ENCODE peak calls at places on chromosomes 13 and 19, in four cellular contexts. K, P, B and X are unnamed samples.

GRCh38 chr13:71661921-71662320 is 205.1 kb downstream of the DACH1 start:
- DNase-seq in K (no peak), P (peak), B (no peak), X (no peak)

GRCh38 chr13:22703601-22704209 is 477.1 kb upstream of the SGCG start:
- DNase-seq in K (no peak), P (peak), B (no peak), X (no peak)

GRCh38 chr13:70964124-70964523 is 855.9 kb upstream of the KLHL1 start:
- DNase-seq in K (no peak), P (peak), B (no peak), X (no peak)

GRCh38 chr19:7109678-7110289 is 40.3 kb downstream of the ZNF557 start:
- DNase-seq in K (no peak), P (peak), B (no peak), X (no peak)

GRCh38 chr13:32454886-32455593 is 27.1 kb upstream of the N4BP2L1 start:
- DNase-seq in K (no peak), P (no peak), B (no peak), X (no peak)

GRCh38 chr19:45824041-45824471 is 8.9 kb upstream of the RSPH6A start:
- DNase-seq in K (peak), P (no peak), B (no peak), X (no peak)

GRCh38 chr13:113022391-113023216 is 53.6 kb downstream of the MCF2L start:
- DNase-seq in K (no peak), P (no peak), B (no peak), X (no peak)

GRCh38 chr13:111958612-111959395 is 108.1 kb upstream of the SOX1 start:
- DNase-seq in K (no peak), P (no peak), B (no peak), X (no peak)

GRCh38 chr13:109652536-109652935 is 133.8 kb downstream of the IRS2 start:
- DNase-seq in K (no peak), P (peak), B (no peak), X (peak)

GRCh38 chr19:48329167-48329891 is 4.0 kb downstream of the EMP3 start:
- DNase-seq in K (peak), P (peak), B (no peak), X (peak)

GRCh38 chr13:20415288-20415644 is 110.4 kb downstream of the CRYL1 start:
- DNase-seq in K (no peak), P (no peak), B (no peak), X (no peak)

GRCh38 chr19:17755977-17756670 is 4.8 kb downstream of the FCHO1 start:
- DNase-seq in K (peak), P (peak), B (no peak), X (no peak)

GRCh38 chr19:39871886-39872866 is 26.0 kb upstream of the FBL start:
- DNase-seq in K (no peak), P (no peak), B (no peak), X (no peak)

GRCh38 chr19:14555918-14556661 is 15.8 kb downstream of the NDUFB7 start:
- DNase-seq in K (no peak), P (peak), B (no peak), X (no peak)

GRCh38 chr19:11355160-11356073 is at the start of gene PLPPR2:
- DNase-seq in K (peak), P (peak), B (peak), X (peak)

GRCh38 chr13:104365430-104365829 is 1299.2 kb upstream of the SLC10A2 start:
- DNase-seq in K (no peak), P (no peak), B (no peak), X (no peak)

GRCh38 chr13:91247768-91248167 is 99.7 kb upstream of the MIR17HG start:
- DNase-seq in K (no peak), P (peak), B (no peak), X (no peak)

GRCh38 chr19:49340865-49341718 is 5.9 kb downstream of the CD37 start:
- DNase-seq in K (no peak), P (no peak), B (no peak), X (no peak)

GRCh38 chr13:39415403-39415802 is 187.6 kb downstream of the LHFPL6 start:
- DNase-seq in K (no peak), P (peak), B (no peak), X (peak)

GRCh38 chr19:18479964-18480723 is 41.7 kb downstream of the ELL start:
- DNase-seq in K (no peak), P (peak), B (no peak), X (peak)

GRCh38 chr13:59094149-59094548 is 1069.6 kb downstream of the DIAPH3 start:
- DNase-seq in K (no peak), P (peak), B (no peak), X (peak)

GRCh38 chr19:577439-578392 is 5.3 kb downstream of the BSG start:
- DNase-seq in K (no peak), P (no peak), B (no peak), X (no peak)

GRCh38 chr19:53808710-53809125 is 15.4 kb downstream of the NLRP12 start:
- DNase-seq in K (no peak), P (peak), B (no peak), X (peak)

GRCh38 chr13:113876341-113877148 is 12.7 kb upstream of the GAS6 start:
- DNase-seq in K (no peak), P (no peak), B (no peak), X (no peak)

GRCh38 chr19:28292822-28293500 is 920.0 kb downstream of the UQCRFS1 start:
- DNase-seq in K (no peak), P (no peak), B (no peak), X (no peak)

GRCh38 chr19:3094638-3095374 is 644 bp downstream of the GNA11 start:
- DNase-seq in K (no peak), P (peak), B (no peak), X (no peak)

GRCh38 chr19:3338541-3339181 is 27.7 kb upstream of the NFIC start:
- DNase-seq in K (no peak), P (no peak), B (no peak), X (no peak)

GRCh38 chr19:46719629-46720515 is 3.0 kb upstream of the PRKD2 start:
- DNase-seq in K (no peak), P (no peak), B (no peak), X (no peak)

GRCh38 chr13:80551650-80552497 is 210.9 kb upstream of the SPRY2 start:
- DNase-seq in K (no peak), P (peak), B (no peak), X (peak)

GRCh38 chr13:41053384-41053826 is 7.9 kb upstream of the WBP4 start:
- DNase-seq in K (no peak), P (peak), B (no peak), X (peak)

GRCh38 chr13:91722267-91722884 is 324.0 kb downstream of the GPC5 start:
- DNase-seq in K (no peak), P (peak), B (no peak), X (peak)

GRCh38 chr13:99281811-99282263 is 23.7 kb upstream of the GPR18 start:
- DNase-seq in K (no peak), P (no peak), B (peak), X (no peak)

GRCh38 chr13:62631614-62632013 is 1216.0 kb upstream of the PCDH20 start:
- DNase-seq in K (no peak), P (no peak), B (no peak), X (no peak)

GRCh38 chr13:43569688-43570087 is 217.1 kb downstream of the ENOX1 start:
- DNase-seq in K (no peak), P (no peak), B (no peak), X (no peak)

GRCh38 chr19:835201-835810 is 5.5 kb upstream of the PRTN3 start:
- DNase-seq in K (no peak), P (no peak), B (no peak), X (no peak)